ENCODE peak calls at places on chromosomes 2 and 18, in ten cellular contexts. X, Y, J, V, I, F, E, K, H and N are unnamed samples.

GRCh38 chr2:8263931-8264330 is 417.9 kb upstream of the ID2 start:
- DNase-seq in K (no peak), V (no peak), X (no peak), Y (no peak), F (no peak), I (no peak), E (no peak), J (peak; percentile 43), H (no peak), N (no peak)

GRCh38 chr2:147779440-147779839 is 65.4 kb upstream of the ACVR2A start:
- DNase-seq in V (no peak), J (no peak), E (no peak), K (no peak), X (no peak), Y (no peak), H (no peak), I (no peak), F (no peak), N (no peak)

GRCh38 chr2:79327460-79327859 is 167.9 kb upstream of the REG3A start:
- DNase-seq in K (no peak), J (no peak), X (no peak), F (no peak), Y (no peak), I (no peak), E (no peak), H (no peak), V (no peak), N (no peak)

GRCh38 chr2:12704378-12704777 is 12.4 kb upstream of the TRIB2 start:
- DNase-seq in E (peak; percentile 64), F (no peak), V (no peak), K (no peak), X (no peak), I (no peak), J (no peak), Y (no peak), H (peak; percentile 64), N (no peak)

GRCh38 chr2:101111917-101112771 is 39.0 kb downstream of the TBC1D8 start:
- DNase-seq in X (peak; percentile 81), H (no peak), I (no peak), E (peak; percentile 97), J (no peak), V (no peak), F (peak; percentile 80), Y (no peak), K (no peak), N (no peak)

GRCh38 chr2:211367711-211368110 is 811.3 kb downstream of the CPS1 start:
- DNase-seq in X (no peak), E (peak; percentile 2), V (no peak), H (peak; percentile 8), I (peak; percentile 17), K (no peak), J (no peak), Y (no peak), F (no peak), N (no peak)

GRCh38 chr2:168105127-168105683 is 142.2 kb downstream of the STK39 start:
- DNase-seq in F (no peak), V (no peak), Y (no peak), X (no peak), K (no peak), E (no peak), H (no peak), J (no peak), I (no peak), N (no peak)

GRCh38 chr2:171319164-171319810 is 114.5 kb downstream of the METTL8 start:
- DNase-seq in I (no peak), X (no peak), V (no peak), K (no peak), H (peak; percentile 89), J (peak; percentile 56), E (peak; percentile 62), Y (peak; percentile 27), F (no peak), N (peak; percentile 17)

GRCh38 chr2:69213201-69213600 is 173.8 kb downstream of the GFPT1 start:
- DNase-seq in V (no peak), J (no peak), K (no peak), Y (no peak), X (no peak), H (no peak), E (no peak), F (no peak), I (no peak), N (no peak)

GRCh38 chr2:162037028-162037795 is 36.8 kb downstream of the DPP4 start:
- DNase-seq in X (no peak), F (no peak), K (no peak), E (no peak), H (no peak), I (no peak), J (peak; percentile 59), V (no peak), Y (no peak), N (no peak)

GRCh38 chr2:98087447-98088065 is 589 bp downstream of the VWA3B start:
- DNase-seq in X (no peak), H (peak; percentile 31), V (no peak), Y (no peak), I (no peak), F (no peak), E (peak; percentile 45), J (no peak), K (no peak), N (no peak)

GRCh38 chr18:6009751-6010150 is 114.4 kb upstream of the TMEM200C start:
- DNase-seq in J (no peak), V (no peak), F (no peak), K (no peak), E (peak; percentile 48), X (no peak), I (no peak), Y (no peak), H (peak; percentile 63), N (no peak)

GRCh38 chr2:71313-72035 is 25.2 kb upstream of the FAM110C start:
- DNase-seq in X (no peak), H (no peak), F (no peak), E (no peak), J (no peak), K (no peak), Y (no peak), V (no peak), I (no peak), N (no peak)

GRCh38 chr2:219175928-219176817 is 552 bp downstream of the CNPPD1 start:
- DNase-seq in V (peak; percentile 58), I (peak; percentile 51), J (no peak), E (peak; percentile 50), K (peak; percentile 85), Y (no peak), X (no peak), H (peak; percentile 43), F (peak; percentile 40), N (no peak)

GRCh38 chr2:240505946-240506345 is 51.8 kb downstream of the ANKMY1 start:
- DNase-seq in X (no peak), Y (no peak), I (no peak), J (no peak), E (no peak), F (no peak), K (peak; percentile 51), H (no peak), V (no peak), N (no peak)

GRCh38 chr2:36035137-36035536 is 320.4 kb upstream of the CRIM1 start:
- DNase-seq in F (no peak), X (no peak), H (no peak), K (no peak), E (no peak), V (no peak), J (no peak), I (no peak), Y (no peak), N (no peak)

GRCh38 chr2:143936758-143937562 is 583.0 kb downstream of the ZEB2 start:
- DNase-seq in E (peak; percentile 38), H (peak; percentile 37), J (peak; percentile 32), K (peak; percentile 81), V (peak; percentile 27), F (no peak), I (peak; percentile 40), Y (peak; percentile 19), X (no peak), N (no peak)

GRCh38 chr2:2825062-2825461 is 494.0 kb upstream of the MYT1L start:
- DNase-seq in K (no peak), J (no peak), Y (no peak), I (no peak), E (no peak), V (peak; percentile 9), H (no peak), F (no peak), X (no peak), N (no peak)

GRCh38 chr2:113872201-113872600 is 17.7 kb upstream of the ACTR3 start:
- DNase-seq in I (no peak), F (peak; percentile 73), J (no peak), X (no peak), V (no peak), K (no peak), E (no peak), Y (no peak), H (peak; percentile 47), N (peak; percentile 49)

GRCh38 chr2:37616674-37616999 is 54.8 kb downstream of the CDC42EP3 start:
- DNase-seq in K (no peak), V (no peak), H (peak; percentile 77), Y (no peak), I (no peak), J (no peak), F (no peak), X (no peak), E (peak; percentile 80), N (no peak)

GRCh38 chr2:74146929-74147728 is 583 bp downstream of the BOLA3 start:
- DNase-seq in X (no peak), Y (no peak), I (peak; percentile 52), H (peak; percentile 56), F (peak; percentile 48), K (no peak), J (no peak), E (peak; percentile 46), V (no peak), N (no peak)

GRCh38 chr2:101538076-101538475 is 63.2 kb upstream of the RFX8 start:
- DNase-seq in E (no peak), I (no peak), X (no peak), K (no peak), F (no peak), V (no peak), J (no peak), Y (no peak), H (no peak), N (no peak)

GRCh38 chr2:191991442-191991841 is 144.6 kb upstream of the CAVIN2 start:
- DNase-seq in X (no peak), E (no peak), K (no peak), F (no peak), Y (no peak), I (no peak), H (no peak), V (no peak), J (no peak), N (no peak)

GRCh38 chr2:83196225-83196624 is 1262.9 kb downstream of the SUCLG1 start:
- DNase-seq in J (no peak), E (peak; percentile 77), H (peak; percentile 47), X (peak; percentile 2), F (peak; percentile 1), Y (no peak), V (no peak), I (peak; percentile 67), K (no peak), N (peak; percentile 5)